ENCODE peak calls at places on chromosomes 12 and 14, in seven cellular contexts. One of them, this sample, is unnamed.

GRCh38 chr14:100576091-100577085 is 10.8 kb downstream of the BEGAIN start:
- DNase-seq in CD4-positive, CD25-positive, alpha-beta regulatory T cell: no peak
- DNase-seq in Panc1: no peak
- DNase-seq in fibroblast of lung: no peak
- DNase-seq in heart right ventricle: no peak
- DNase-seq in OCI-LY7: no peak
- DNase-seq in neural progenitor cell: no peak
- DNase-seq in this sample: no peak

GRCh38 chr12:89217472-89217871 is 134.8 kb downstream of the DUSP6 start:
- DNase-seq in OCI-LY7: no peak
- DNase-seq in neural progenitor cell: no peak
- DNase-seq in heart right ventricle: no peak
- DNase-seq in fibroblast of lung: no peak
- DNase-seq in CD4-positive, CD25-positive, alpha-beta regulatory T cell: no peak
- DNase-seq in Panc1: no peak
- DNase-seq in this sample: no peak

GRCh38 chr12:31007153-31007495 is 66.5 kb upstream of the DDX11 start:
- DNase-seq in OCI-LY7: no peak
- DNase-seq in fibroblast of lung: no peak
- DNase-seq in heart right ventricle: no peak
- DNase-seq in neural progenitor cell: no peak
- DNase-seq in CD4-positive, CD25-positive, alpha-beta regulatory T cell: no peak
- DNase-seq in Panc1: no peak
- DNase-seq in this sample: no peak

GRCh38 chr12:48157889-48158370 is 615 bp upstream of the ASB8 start:
- DNase-seq in heart right ventricle: no peak
- DNase-seq in neural progenitor cell: no peak
- DNase-seq in Panc1: no peak
- DNase-seq in CD4-positive, CD25-positive, alpha-beta regulatory T cell: no peak
- DNase-seq in OCI-LY7: peak; percentile 19
- DNase-seq in fibroblast of lung: no peak
- DNase-seq in this sample: no peak

GRCh38 chr14:26531894-26532293 is 65.9 kb downstream of the NOVA1 start:
- DNase-seq in heart right ventricle: no peak
- DNase-seq in Panc1: no peak
- DNase-seq in OCI-LY7: no peak
- DNase-seq in neural progenitor cell: no peak
- DNase-seq in fibroblast of lung: peak; percentile 86
- DNase-seq in CD4-positive, CD25-positive, alpha-beta regulatory T cell: no peak
- DNase-seq in this sample: no peak

GRCh38 chr12:104720346-104721064 is 237.6 kb downstream of the SLC41A2 start:
- DNase-seq in Panc1: no peak
- DNase-seq in fibroblast of lung: peak; percentile 81
- DNase-seq in OCI-LY7: no peak
- DNase-seq in neural progenitor cell: no peak
- DNase-seq in heart right ventricle: no peak
- DNase-seq in CD4-positive, CD25-positive, alpha-beta regulatory T cell: peak; percentile 86
- DNase-seq in this sample: no peak

GRCh38 chr12:109092484-109093021 is 719 bp downstream of the ALKBH2 start:
- DNase-seq in heart right ventricle: no peak
- DNase-seq in Panc1: no peak
- DNase-seq in neural progenitor cell: no peak
- DNase-seq in OCI-LY7: peak; percentile 30
- DNase-seq in fibroblast of lung: no peak
- DNase-seq in CD4-positive, CD25-positive, alpha-beta regulatory T cell: no peak
- DNase-seq in this sample: no peak

GRCh38 chr12:5434647-5434968 is 2.7 kb downstream of the NTF3 start:
- DNase-seq in fibroblast of lung: no peak
- DNase-seq in OCI-LY7: no peak
- DNase-seq in Panc1: no peak
- DNase-seq in heart right ventricle: no peak
- DNase-seq in neural progenitor cell: no peak
- DNase-seq in CD4-positive, CD25-positive, alpha-beta regulatory T cell: no peak
- DNase-seq in this sample: peak; percentile 60

GRCh38 chr12:67431436-67432049 is 162.4 kb downstream of the CAND1 start:
- DNase-seq in OCI-LY7: no peak
- DNase-seq in fibroblast of lung: peak; percentile 30
- DNase-seq in Panc1: no peak
- DNase-seq in neural progenitor cell: no peak
- DNase-seq in heart right ventricle: no peak
- DNase-seq in CD4-positive, CD25-positive, alpha-beta regulatory T cell: no peak
- DNase-seq in this sample: no peak

GRCh38 chr14:60965402-60965801 is 15.5 kb downstream of the TRMT5 start:
- DNase-seq in Panc1: no peak
- DNase-seq in heart right ventricle: no peak
- DNase-seq in neural progenitor cell: no peak
- DNase-seq in OCI-LY7: no peak
- DNase-seq in fibroblast of lung: peak; percentile 84
- DNase-seq in CD4-positive, CD25-positive, alpha-beta regulatory T cell: no peak
- DNase-seq in this sample: no peak

GRCh38 chr12:96886998-96887677 is 19.9 kb upstream of the NEDD1 start:
- DNase-seq in heart right ventricle: peak; percentile 28
- DNase-seq in OCI-LY7: no peak
- DNase-seq in Panc1: no peak
- DNase-seq in fibroblast of lung: peak; percentile 90
- DNase-seq in neural progenitor cell: no peak
- DNase-seq in CD4-positive, CD25-positive, alpha-beta regulatory T cell: no peak
- DNase-seq in this sample: no peak

GRCh38 chr12:20718294-20718693 is 23.2 kb downstream of the SLCO1C1 start:
- DNase-seq in CD4-positive, CD25-positive, alpha-beta regulatory T cell: no peak
- DNase-seq in fibroblast of lung: no peak
- DNase-seq in heart right ventricle: no peak
- DNase-seq in OCI-LY7: no peak
- DNase-seq in neural progenitor cell: no peak
- DNase-seq in Panc1: no peak
- DNase-seq in this sample: no peak

GRCh38 chr14:23085458-23085857 is 9.5 kb downstream of the ACIN1 start:
- DNase-seq in neural progenitor cell: no peak
- DNase-seq in CD4-positive, CD25-positive, alpha-beta regulatory T cell: no peak
- DNase-seq in fibroblast of lung: no peak
- DNase-seq in heart right ventricle: no peak
- DNase-seq in OCI-LY7: no peak
- DNase-seq in Panc1: no peak
- DNase-seq in this sample: no peak

GRCh38 chr12:23006413-23006812 is 381.4 kb downstream of the ETNK1 start:
- DNase-seq in Panc1: no peak
- DNase-seq in neural progenitor cell: no peak
- DNase-seq in fibroblast of lung: no peak
- DNase-seq in CD4-positive, CD25-positive, alpha-beta regulatory T cell: no peak
- DNase-seq in OCI-LY7: no peak
- DNase-seq in heart right ventricle: peak; percentile 55
- DNase-seq in this sample: no peak

GRCh38 chr14:79608426-79608825 is 602.9 kb downstream of the DIO2 start:
- DNase-seq in neural progenitor cell: no peak
- DNase-seq in fibroblast of lung: no peak
- DNase-seq in OCI-LY7: no peak
- DNase-seq in CD4-positive, CD25-positive, alpha-beta regulatory T cell: no peak
- DNase-seq in Panc1: no peak
- DNase-seq in heart right ventricle: no peak
- DNase-seq in this sample: no peak

GRCh38 chr12:119624971-119625370 is 31.4 kb downstream of the TMEM233 start:
- DNase-seq in fibroblast of lung: peak; percentile 57
- DNase-seq in heart right ventricle: no peak
- DNase-seq in CD4-positive, CD25-positive, alpha-beta regulatory T cell: no peak
- DNase-seq in neural progenitor cell: no peak
- DNase-seq in Panc1: no peak
- DNase-seq in OCI-LY7: no peak
- DNase-seq in this sample: no peak

GRCh38 chr14:67883717-67884116 is 64.1 kb downstream of the RAD51B start:
- DNase-seq in OCI-LY7: peak; percentile 15
- DNase-seq in Panc1: no peak
- DNase-seq in neural progenitor cell: no peak
- DNase-seq in heart right ventricle: no peak
- DNase-seq in fibroblast of lung: peak; percentile 21
- DNase-seq in CD4-positive, CD25-positive, alpha-beta regulatory T cell: peak; percentile 17
- DNase-seq in this sample: no peak

GRCh38 chr12:6982532-6982931 is 11.8 kb downstream of the EMG1 start:
- DNase-seq in Panc1: no peak
- DNase-seq in fibroblast of lung: no peak
- DNase-seq in heart right ventricle: no peak
- DNase-seq in neural progenitor cell: no peak
- DNase-seq in OCI-LY7: no peak
- DNase-seq in CD4-positive, CD25-positive, alpha-beta regulatory T cell: no peak
- DNase-seq in this sample: no peak
- H3K36me3 ChIP-seq in Panc1: no peaks in the 10 kb centered on the region
- H3K36me3 ChIP-seq in fibroblast of lung: peaks cover 10% of the 10 kb centered on the region
- H3K36me3 ChIP-seq in heart right ventricle: peaks cover 88% of the 10 kb centered on the region
- H3K36me3 ChIP-seq in neural progenitor cell: no peaks in the 10 kb centered on the region
- H3K36me3 ChIP-seq in OCI-LY7: peaks cover 89% of the 10 kb centered on the region
- H3K36me3 ChIP-seq in CD4-positive, CD25-positive, alpha-beta regulatory T cell: peaks cover 55% of the 10 kb centered on the region
- H3K36me3 ChIP-seq in this sample: peaks cover 57% of the 10 kb centered on the region

DNA sequence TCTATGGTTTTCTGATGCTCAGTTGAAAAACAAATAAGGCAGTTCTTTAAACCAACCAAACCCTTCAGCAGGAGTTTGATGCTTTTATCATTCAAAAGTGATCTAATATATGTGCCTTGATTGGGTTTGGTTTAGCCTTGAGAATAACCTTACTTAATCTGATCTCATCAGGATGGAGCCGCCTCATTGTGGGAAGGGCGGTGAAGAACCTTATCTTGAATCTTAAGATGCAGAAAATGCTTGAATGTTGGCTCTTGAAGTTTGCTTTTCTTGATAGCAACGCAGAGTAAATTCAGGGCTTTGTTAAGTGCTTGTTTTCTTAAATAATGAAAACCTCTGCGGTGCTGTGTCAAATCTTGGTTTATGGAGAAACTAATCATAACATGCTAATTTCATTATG is 138.2 kb downstream of the MON2 start:
- DNase-seq in CD4-positive, CD25-positive, alpha-beta regulatory T cell: peak; percentile 15
- DNase-seq in OCI-LY7: no peak
- DNase-seq in Panc1: no peak
- DNase-seq in fibroblast of lung: peak; percentile 67
- DNase-seq in neural progenitor cell: no peak
- DNase-seq in heart right ventricle: no peak
- DNase-seq in this sample: no peak
- H3K27ac ChIP-seq in CD4-positive, CD25-positive, alpha-beta regulatory T cell: peak overlapping the region; percentile 100
- H3K27ac ChIP-seq in OCI-LY7: no peak overlapping the region
- H3K27ac ChIP-seq in Panc1: peak overlapping the region; percentile 94
- H3K27ac ChIP-seq in fibroblast of lung: peak overlapping the region; percentile 100
- H3K27ac ChIP-seq in neural progenitor cell: peak overlapping the region; percentile 97
- H3K27ac ChIP-seq in heart right ventricle: peak overlapping the region; percentile 100
- H3K27ac ChIP-seq in this sample: peak overlapping the region; percentile 99

DNA sequence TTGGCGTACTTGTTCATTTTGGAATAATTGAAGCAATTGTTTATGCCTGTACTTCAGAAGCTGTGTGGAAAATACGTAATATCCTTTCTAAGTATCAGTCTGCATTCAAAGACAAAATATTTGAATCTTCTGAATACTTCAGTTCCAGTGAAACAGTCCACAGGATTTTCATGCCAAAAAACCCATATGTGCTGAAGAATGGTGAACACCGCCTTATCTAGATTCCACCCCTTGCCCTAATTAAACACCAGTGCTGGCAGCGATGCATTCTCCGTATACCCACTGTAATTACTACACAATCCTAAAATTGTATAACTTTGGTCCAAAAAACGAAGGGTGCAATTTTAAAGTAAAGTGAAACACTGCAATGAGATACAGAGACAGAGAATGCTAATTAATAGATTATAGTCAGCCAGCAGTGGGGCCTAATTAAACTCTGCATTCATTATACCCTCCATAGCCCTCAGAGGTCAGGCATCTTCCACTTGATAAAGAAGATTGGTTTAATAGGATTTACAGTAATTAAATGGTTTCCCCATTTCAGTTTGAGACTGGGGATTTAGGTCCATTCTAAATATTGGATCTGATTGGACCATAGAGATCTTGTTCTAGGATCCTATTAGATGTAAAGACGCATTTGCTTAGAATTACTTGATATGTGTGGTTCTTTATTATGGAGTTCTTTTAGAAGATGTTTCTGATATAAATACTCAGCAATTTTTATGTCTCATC is 43.9 kb downstream of the ERC1 start:
- DNase-seq in Panc1: no peak
- DNase-seq in OCI-LY7: no peak
- DNase-seq in neural progenitor cell: no peak
- DNase-seq in CD4-positive, CD25-positive, alpha-beta regulatory T cell: no peak
- DNase-seq in heart right ventricle: no peak
- DNase-seq in fibroblast of lung: no peak
- DNase-seq in this sample: no peak
- H3K36me3 ChIP-seq in Panc1: no peaks in the 10 kb centered on the region
- H3K36me3 ChIP-seq in OCI-LY7: peaks cover 23% of the 10 kb centered on the region
- H3K36me3 ChIP-seq in neural progenitor cell: peaks cover 2% of the 10 kb centered on the region
- H3K36me3 ChIP-seq in CD4-positive, CD25-positive, alpha-beta regulatory T cell: peaks cover 2% of the 10 kb centered on the region
- H3K36me3 ChIP-seq in heart right ventricle: peaks cover 39% of the 10 kb centered on the region
- H3K36me3 ChIP-seq in fibroblast of lung: no peaks in the 10 kb centered on the region
- H3K36me3 ChIP-seq in this sample: no peaks in the 10 kb centered on the region

GRCh38 chr14:75068294-75069020 is 984 bp upstream of the ZC2HC1C start:
- DNase-seq in Panc1: no peak
- DNase-seq in OCI-LY7: no peak
- DNase-seq in fibroblast of lung: no peak
- DNase-seq in neural progenitor cell: no peak
- DNase-seq in CD4-positive, CD25-positive, alpha-beta regulatory T cell: no peak
- DNase-seq in heart right ventricle: no peak
- DNase-seq in this sample: no peak
- H3K27ac ChIP-seq in Panc1: peak overlapping the region; percentile 99
- H3K27ac ChIP-seq in OCI-LY7: peak overlapping the region; percentile 47
- H3K27ac ChIP-seq in fibroblast of lung: peak overlapping the region; percentile 82
- H3K27ac ChIP-seq in neural progenitor cell: no peak overlapping the region
- H3K27ac ChIP-seq in CD4-positive, CD25-positive, alpha-beta regulatory T cell: peak overlapping the region; percentile 34
- H3K27ac ChIP-seq in heart right ventricle: peak overlapping the region; percentile 96
- H3K27ac ChIP-seq in this sample: peak overlapping the region; percentile 91

DNA sequence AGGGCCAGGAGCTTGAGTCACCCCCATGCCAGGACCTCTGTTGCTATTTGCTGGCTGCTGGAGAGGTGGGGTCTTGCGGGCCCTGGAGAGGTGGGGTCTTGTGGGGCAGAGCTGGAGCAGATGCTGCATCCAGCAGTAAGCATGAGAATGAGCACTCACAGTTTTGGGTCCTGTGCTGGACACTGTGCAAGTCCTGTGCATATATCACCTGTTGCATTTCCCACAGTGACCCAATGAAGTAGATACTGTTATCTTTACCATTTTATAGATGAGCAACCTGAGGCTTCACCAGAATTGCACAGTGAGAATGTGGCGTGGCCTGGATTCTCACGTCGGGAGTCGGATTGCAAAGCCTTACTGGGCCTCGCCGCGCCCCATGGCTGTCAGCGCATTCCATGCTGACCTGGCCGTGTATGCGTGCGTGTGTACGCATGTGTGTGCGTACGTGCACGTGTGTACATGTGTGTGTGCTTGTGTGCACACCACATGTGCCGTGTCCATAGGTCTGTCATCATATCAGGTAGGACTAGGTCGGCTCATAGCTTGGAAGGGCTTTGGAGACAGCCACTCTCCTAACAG is 12.0 kb downstream of the COA8 start:
- DNase-seq in neural progenitor cell: no peak
- DNase-seq in Panc1: no peak
- DNase-seq in CD4-positive, CD25-positive, alpha-beta regulatory T cell: no peak
- DNase-seq in fibroblast of lung: no peak
- DNase-seq in OCI-LY7: no peak
- DNase-seq in heart right ventricle: no peak
- DNase-seq in this sample: no peak
- H3K36me3 ChIP-seq in neural progenitor cell: no peaks in the 10 kb centered on the region
- H3K36me3 ChIP-seq in Panc1: no peaks in the 10 kb centered on the region
- H3K36me3 ChIP-seq in CD4-positive, CD25-positive, alpha-beta regulatory T cell: peaks cover 43% of the 10 kb centered on the region
- H3K36me3 ChIP-seq in fibroblast of lung: peaks cover 5% of the 10 kb centered on the region
- H3K36me3 ChIP-seq in OCI-LY7: peaks cover 50% of the 10 kb centered on the region
- H3K36me3 ChIP-seq in heart right ventricle: peaks cover 41% of the 10 kb centered on the region
- H3K36me3 ChIP-seq in this sample: peaks cover 46% of the 10 kb centered on the region

DNA sequence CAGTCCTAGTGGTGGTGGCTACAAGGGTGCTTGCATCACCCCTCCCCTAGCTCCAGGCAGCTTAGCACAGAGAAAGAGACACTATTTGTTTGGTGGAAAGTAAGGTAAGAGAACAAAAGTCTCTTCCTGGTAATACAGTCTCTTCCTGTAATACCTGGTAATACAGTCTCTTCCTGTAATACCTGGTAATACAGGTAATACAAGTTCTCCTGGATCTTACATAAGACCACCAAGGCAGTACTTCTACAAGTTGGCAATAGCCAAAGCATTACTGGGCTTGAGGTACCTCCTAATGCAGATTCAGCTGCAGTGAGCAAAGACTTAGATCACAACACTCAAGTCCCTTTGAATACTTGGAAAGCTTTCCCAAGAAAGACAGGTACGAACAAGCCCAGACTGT is 77.0 kb downstream of the CATSPERB start:
- DNase-seq in heart right ventricle: no peak
- DNase-seq in neural progenitor cell: no peak
- DNase-seq in Panc1: no peak
- DNase-seq in CD4-positive, CD25-positive, alpha-beta regulatory T cell: no peak
- DNase-seq in OCI-LY7: no peak
- DNase-seq in fibroblast of lung: no peak
- DNase-seq in this sample: no peak
- H3K27ac ChIP-seq in heart right ventricle: no peak overlapping the region
- H3K27ac ChIP-seq in neural progenitor cell: no peak overlapping the region
- H3K27ac ChIP-seq in Panc1: no peak overlapping the region
- H3K27ac ChIP-seq in CD4-positive, CD25-positive, alpha-beta regulatory T cell: no peak overlapping the region
- H3K27ac ChIP-seq in OCI-LY7: no peak overlapping the region
- H3K27ac ChIP-seq in fibroblast of lung: no peak overlapping the region
- H3K27ac ChIP-seq in this sample: no peak overlapping the region